ENCODE peak calls at places on chromosomes 7 and 10, in five cellular contexts. Q is SW480; U is cardiac muscle cell; G is spleen; V is activated T-cell treated with anti-CD3 and anti-CD28 coated beads, Interleukin-2, amount 50 U/mL, for 24 hours. L is an unnamed sample.

GRCh38 chr7:23907012-23907411 is 197.0 kb downstream of the STK31 start:
- DNase-seq in G (no peak), Q (no peak), U (peak), V (no peak), L (no peak)

GRCh38 chr10:132391372-132392020 is 5.5 kb upstream of the PWWP2B start:
- DNase-seq in G (peak), Q (no peak), U (no peak), V (no peak), L (no peak)

GRCh38 chr10:69413221-69413865 is 3.4 kb downstream of the TACR2 start:
- DNase-seq in V (peak), G (peak), Q (peak), U (peak), L (peak)

GRCh38 chr7:92639213-92639896 is 49.2 kb upstream of the FAM133B start:
- DNase-seq in Q (peak), U (no peak), G (no peak), V (no peak), L (no peak)

GRCh38 chr10:117126034-117126433 is 12.0 kb downstream of the VAX1 start:
- DNase-seq in V (no peak), G (no peak), U (no peak), Q (no peak), L (no peak)

GRCh38 chr7:137835486-137836112 is 11.2 kb downstream of the DGKI start:
- DNase-seq in U (no peak), G (no peak), Q (no peak), V (no peak), L (no peak)

GRCh38 chr7:16967174-16967868 is 85.5 kb upstream of the AGR3 start:
- DNase-seq in V (no peak), Q (no peak), U (peak), G (no peak), L (no peak)

GRCh38 chr7:22351329-22351692 is 5.6 kb downstream of the RAPGEF5 start:
- DNase-seq in V (no peak), G (no peak), U (no peak), Q (no peak), L (peak)

GRCh38 chr10:3172081-3172445 is 519 bp downstream of the PITRM1 start:
- DNase-seq in G (peak), U (peak), V (no peak), Q (peak), L (peak)

GRCh38 chr7:158259141-158259540 is 328.5 kb downstream of the PTPRN2 start:
- DNase-seq in U (no peak), G (peak), V (no peak), Q (no peak), L (no peak)

GRCh38 chr7:70317356-70317755 is 719.1 kb downstream of the AUTS2 start:
- DNase-seq in Q (no peak), V (no peak), G (no peak), U (peak), L (no peak)